ENCODE peak calls at places on chromosome 1, in six cellular contexts. C is progenitor cell of endocrine pancreas; M is MG63; E is activated T-cell treated with anti-CD3 and anti-CD28 coated beads, Interleukin-2, amount 50 U/mL, for 72 hours; L is stimulated activated CD8-positive, alpha-beta memory T cell treated with anti-CD3 and anti-CD28 coated beads, Interleukin-4, amount 100 ng/mL, for 48 hours; Y is stimulated activated CD4-positive, alpha-beta T cell treated with anti-CD3 and anti-CD28 coated beads, Interleukin-4, amount 100 ng/mL, for 24 hours. O is an unnamed sample.

GRCh38 chr1:9275567-9276034 is 17.1 kb upstream of the SPSB1 start:
- DNase-seq in C (no peak), M (peak), E (peak), L (peak), Y (peak), O (peak)

GRCh38 chr1:31759266-31760023 is 4.7 kb downstream of the ADGRB2 start:
- DNase-seq in C (no peak), M (no peak), E (no peak), L (no peak), Y (no peak), O (no peak)

GRCh38 chr1:202565890-202566289 is 144.4 kb downstream of the SYT2 start:
- DNase-seq in C (no peak), M (no peak), E (peak), L (no peak), Y (no peak), O (no peak)

GRCh38 chr1:189152685-189153084 is 1325.0 kb downstream of the BRINP3 start:
- DNase-seq in C (no peak), M (no peak), E (no peak), L (no peak), Y (no peak), O (no peak)

GRCh38 chr1:32199717-32200072 is 700 bp upstream of the CCDC28B start:
- DNase-seq in C (no peak), M (peak), E (no peak), L (no peak), Y (no peak), O (no peak)

GRCh38 chr1:11845641-11846335 is 1.8 kb downstream of the NPPA start:
- DNase-seq in C (no peak), M (no peak), E (no peak), L (no peak), Y (no peak), O (no peak)

GRCh38 chr1:110541996-110542395 is 23.0 kb upstream of the KCNA10 start:
- DNase-seq in C (no peak), M (no peak), E (no peak), L (no peak), Y (no peak), O (no peak)

GRCh38 chr1:85351202-85351828 is 74.9 kb upstream of the BCL10 start:
- DNase-seq in C (no peak), M (no peak), E (no peak), L (no peak), Y (no peak), O (no peak)

GRCh38 chr1:5725855-5726585 is 266.2 kb downstream of the NPHP4 start:
- DNase-seq in C (no peak), M (no peak), E (no peak), L (no peak), Y (no peak), O (no peak)